ENCODE peak calls at places on chromosome 15, in six cellular contexts. Z is colonic mucosa; L is KBM-7; G is left ventricle myocardium superior; R is stimulated activated CD4-positive, alpha-beta T cell treated with anti-CD3 and anti-CD28 coated beads, Interleukin-12 subunit alpha, Interleukin-12 subunit beta, amount 100 ng/mL, for 4 hours; K is HTR-8/SVneo. O is an unnamed sample.

GRCh38 chr15:33882921-33883320 is 85.4 kb upstream of the CHRM5 start:
- DNase-seq in Z (no peak), L (no peak), G (no peak), R (no peak), K (no peak), O (no peak)

GRCh38 chr15:38610748-38611147 is 46.1 kb upstream of the RASGRP1 start:
- DNase-seq in Z (no peak), L (no peak), G (no peak), R (no peak), K (no peak), O (no peak)

GRCh38 chr15:66907826-66908502 is 157.4 kb upstream of the SMAD3 start:
- DNase-seq in Z (no peak), L (peak), G (peak), R (no peak), K (no peak), O (peak)

GRCh38 chr15:33113666-33114483 is 80.6 kb downstream of the FMN1 start:
- DNase-seq in Z (no peak), L (no peak), G (no peak), R (no peak), K (peak), O (no peak)

GRCh38 chr15:42035362-42035761 is 14.5 kb upstream of the PLA2G4E start:
- DNase-seq in Z (peak), L (peak), G (no peak), R (no peak), K (peak), O (peak)

GRCh38 chr15:42071717-42072116 is 22.6 kb downstream of the PLA2G4D start:
- DNase-seq in Z (no peak), L (no peak), G (no peak), R (no peak), K (no peak), O (no peak)

GRCh38 chr15:38555686-38556334 is 8.8 kb downstream of the RASGRP1 start:
- DNase-seq in Z (no peak), L (no peak), G (no peak), R (no peak), K (no peak), O (no peak)

GRCh38 chr15:91271565-91272153 is 171.6 kb downstream of the SV2B start:
- DNase-seq in Z (peak), L (peak), G (peak), R (peak), K (peak), O (no peak)

GRCh38 chr15:67831363-67831762 is 6.1 kb downstream of the SKOR1 start:
- DNase-seq in Z (no peak), L (no peak), G (no peak), R (no peak), K (no peak), O (no peak)

GRCh38 chr15:30038667-30039523 is 43.9 kb upstream of the GOLGA8J start:
- DNase-seq in Z (peak), L (no peak), G (no peak), R (no peak), K (no peak), O (no peak)

GRCh38 chr15:99961011-99961441 is 227.8 kb upstream of the LYSMD4 start:
- DNase-seq in Z (peak), L (no peak), G (peak), R (no peak), K (no peak), O (peak)

GRCh38 chr15:68874788-68875187 is 54.1 kb upstream of the ANP32A start:
- DNase-seq in Z (no peak), L (no peak), G (no peak), R (no peak), K (no peak), O (no peak)

GRCh38 chr15:68369931-68370767 is 61.8 kb downstream of the ITGA11 start:
- DNase-seq in Z (no peak), L (no peak), G (no peak), R (no peak), K (no peak), O (no peak)

GRCh38 chr15:52529289-52529929 is 729 bp upstream of the MYO5A start:
- DNase-seq in Z (peak), L (no peak), G (no peak), R (peak), K (peak), O (peak)

GRCh38 chr15:31062310-31062964 is 39.1 kb downstream of the TRPM1 start:
- DNase-seq in Z (no peak), L (no peak), G (no peak), R (no peak), K (no peak), O (no peak)

GRCh38 chr15:44207643-44208042 is 12.6 kb upstream of the FRMD5 start:
- DNase-seq in Z (no peak), L (no peak), G (no peak), R (no peak), K (peak), O (no peak)

GRCh38 chr15:99443768-99444446 is 121.9 kb upstream of the MEF2A start:
- DNase-seq in Z (no peak), L (no peak), G (no peak), R (no peak), K (no peak), O (no peak)

GRCh38 chr15:70083946-70084345 is 13.8 kb downstream of the TLE3 start:
- DNase-seq in Z (no peak), L (no peak), G (no peak), R (no peak), K (no peak), O (no peak)

GRCh38 chr15:75452968-75453702 is 1.6 kb upstream of the SIN3A start:
- DNase-seq in Z (peak), L (peak), G (peak), R (peak), K (no peak), O (peak)